ENCODE peak calls at places on chromosomes 13 and 19, in six cellular contexts. F is CD8-positive, alpha-beta T cell; V is heart left ventricle; T is RWPE2; G is ovary; X is neural progenitor cell. K is an unnamed sample. For H3K4me1, the result is how much of the 10 kb centered on the place peaks cover.

GRCh38 chr13:26743971-26744370 is 16.6 kb downstream of the GPR12 start:
- DNase-seq in X (peak), G (no peak), F (no peak), V (no peak), T (no peak), K (no peak)

GRCh38 chr13:97287047-97287383 is 64.9 kb downstream of the MBNL2 start:
- DNase-seq in T (no peak), G (no peak), F (no peak), X (no peak), V (no peak), K (no peak)

GRCh38 chr13:31885994-31886393 is 145.6 kb upstream of the FRY start:
- DNase-seq in X (peak), T (no peak), V (peak), G (no peak), F (no peak), K (peak)

GRCh38 chr19:50822661-50823208 is 852 bp downstream of the KLK1 start:
- DNase-seq in F (no peak), T (no peak), V (no peak), X (no peak), G (no peak), K (no peak)

GRCh38 chr19:31066385-31066784 is 282.9 kb downstream of the TSHZ3 start:
- DNase-seq in T (no peak), G (no peak), X (no peak), F (no peak), V (no peak), K (peak)

GRCh38 chr13:44259045-44260042 is 114.3 kb upstream of the SERP2 start:
- DNase-seq in X (no peak), T (no peak), V (no peak), G (peak), F (peak), K (no peak)

GRCh38 chr19:10615429-10616023 is 9.8 kb upstream of the SLC44A2 start:
- DNase-seq in F (no peak), T (no peak), V (no peak), X (no peak), G (no peak), K (no peak)

GRCh38 chr19:11496391-11497163 is 9.1 kb downstream of the ZNF653 start:
- DNase-seq in X (peak), T (no peak), V (no peak), G (peak), F (peak), K (peak)

GRCh38 chr13:27132538-27132937 is 39.1 kb downstream of the USP12 start:
- DNase-seq in V (no peak), X (no peak), F (no peak), G (no peak), T (no peak), K (no peak)

GRCh38 chr19:54114340-54114826 is 1.1 kb downstream of the TFPT start:
- DNase-seq in T (no peak), V (peak), F (peak), X (peak), G (no peak), K (no peak)

GRCh38 chr13:95568131-95568530 is 15.6 kb downstream of the CLDN10 start:
- DNase-seq in G (no peak), V (no peak), T (no peak), X (no peak), F (no peak), K (no peak)

GRCh38 chr19:55319786-55320185 is 5.4 kb downstream of the TMEM150B start:
- DNase-seq in T (no peak), V (no peak), G (peak), X (peak), F (no peak), K (peak)

GRCh38 chr19:49557641-49558325 is 22.6 kb downstream of the NOSIP start:
- DNase-seq in X (no peak), V (no peak), G (no peak), F (no peak), T (no peak), K (no peak)

GRCh38 chr19:566844-567243 is 5.6 kb upstream of the BSG start:
- DNase-seq in V (no peak), F (no peak), X (no peak), T (no peak), G (no peak), K (no peak)

GRCh38 chr13:99425485-99426341 is 75.6 kb upstream of the TM9SF2 start:
- DNase-seq in V (no peak), G (no peak), T (no peak), F (peak), X (no peak), K (peak)

GRCh38 chr13:66519259-66519658 is 710.9 kb downstream of the PCDH9 start:
- DNase-seq in V (no peak), F (no peak), T (no peak), G (no peak), X (no peak), K (no peak)

GRCh38 chr13:24997367-24997967 is 98.5 kb upstream of the PABPC3 start:
- DNase-seq in X (peak), T (no peak), G (no peak), F (no peak), V (no peak), K (no peak)

GRCh38 chr19:7340959-7341837 is 7.5 kb upstream of the ARHGEF18 start:
- DNase-seq in G (peak), V (peak), X (peak), F (peak), T (no peak), K (peak)

GRCh38 chr19:39934584-39935233 is at the start of gene FCGBP:
- DNase-seq in V (no peak), X (no peak), F (no peak), G (no peak), T (no peak), K (no peak)

GRCh38 chr19:39936622-39937021 is 2.2 kb upstream of the FCGBP start:
- DNase-seq in G (no peak), X (no peak), V (no peak), T (no peak), F (no peak), K (no peak)

GRCh38 chr19:39937094-39937493 is 2.7 kb upstream of the FCGBP start:
- DNase-seq in T (no peak), G (no peak), F (peak), V (no peak), X (no peak), K (no peak)

GRCh38 chr19:39936020-39936419 is 1.6 kb upstream of the FCGBP start:
- DNase-seq in X (no peak), G (no peak), V (no peak), T (no peak), F (no peak), K (no peak)

DNA sequence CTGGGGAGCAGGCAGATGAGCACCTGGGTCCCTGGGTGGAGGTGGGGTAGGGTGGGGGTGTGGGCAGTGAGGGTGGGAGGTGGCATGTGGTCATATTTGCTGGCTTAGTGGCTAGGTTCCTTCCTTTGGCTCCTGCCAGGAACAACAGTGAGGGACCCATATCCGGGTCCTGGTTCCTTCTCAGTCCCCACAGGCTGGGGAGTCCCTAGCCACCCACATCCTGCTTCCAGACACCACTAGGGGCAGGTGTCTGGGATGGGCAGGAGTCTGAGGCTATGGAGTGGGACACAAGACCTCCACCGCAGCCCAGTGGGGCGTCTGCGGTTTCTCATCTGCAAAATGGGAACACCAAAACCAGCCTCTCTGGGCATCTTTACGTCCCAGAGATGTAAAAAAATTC is 828 bp upstream of the FCGBP start:
- DNase-seq in F (no peak), X (no peak), G (no peak), V (no peak), T (no peak), K (no peak)
- TF ChIP-seq CTCF in F (no peak), X (no peak), G (no peak), V (no peak), T (no peak), K (no peak)

GRCh38 chr13:110347088-110347487 is 40.0 kb downstream of the COL4A2 start:
- DNase-seq in F (no peak), T (no peak), G (no peak), V (no peak), X (no peak), K (no peak)
- H3K4me1 ChIP-seq in F (under half), T (half or more), G (under half), V (half or more), X (under half), K (under half)

GRCh38 chr19:17248011-17248776 is 2.5 kb upstream of the NR2F6 start:
- DNase-seq in X (peak), F (no peak), G (no peak), T (no peak), V (no peak), K (no peak)
- H3K27ac ChIP-seq in X (no peak), F (no peak), G (no peak), T (peak), V (no peak), K (no peak)

DNA sequence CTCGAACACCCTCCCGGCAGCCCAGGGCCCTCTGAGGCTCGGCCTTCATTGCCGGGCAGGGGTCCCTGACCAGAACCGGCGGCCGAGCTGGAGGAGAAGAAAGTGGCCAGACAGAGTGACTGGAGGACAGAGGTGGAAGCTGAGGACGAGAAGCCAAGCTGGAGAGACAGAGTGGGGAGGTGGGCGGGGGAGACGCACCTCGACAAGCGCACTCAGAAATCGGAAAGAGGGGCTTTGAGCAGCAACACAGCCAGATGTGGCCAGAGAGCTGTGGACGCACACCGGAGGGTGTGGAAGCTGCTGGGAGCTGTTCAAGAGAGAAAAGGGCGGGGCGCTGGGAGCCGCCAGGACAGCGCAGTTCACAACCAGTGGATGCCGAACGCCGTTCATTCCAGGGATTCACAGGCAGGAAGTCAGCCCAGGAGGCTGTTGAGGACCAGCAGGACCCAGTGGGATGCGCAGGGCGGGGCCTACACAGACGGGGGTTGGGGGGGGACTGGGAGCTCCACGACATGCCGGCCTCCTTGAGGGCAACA is 28.2 kb upstream of the C13orf46 start:
- DNase-seq in V (no peak), F (no peak), G (no peak), X (peak), T (peak), K (no peak)
- TF ChIP-seq CTCF in V (no peak), F (no peak), G (no peak), X (no peak), T (no peak), K (no peak)

DNA sequence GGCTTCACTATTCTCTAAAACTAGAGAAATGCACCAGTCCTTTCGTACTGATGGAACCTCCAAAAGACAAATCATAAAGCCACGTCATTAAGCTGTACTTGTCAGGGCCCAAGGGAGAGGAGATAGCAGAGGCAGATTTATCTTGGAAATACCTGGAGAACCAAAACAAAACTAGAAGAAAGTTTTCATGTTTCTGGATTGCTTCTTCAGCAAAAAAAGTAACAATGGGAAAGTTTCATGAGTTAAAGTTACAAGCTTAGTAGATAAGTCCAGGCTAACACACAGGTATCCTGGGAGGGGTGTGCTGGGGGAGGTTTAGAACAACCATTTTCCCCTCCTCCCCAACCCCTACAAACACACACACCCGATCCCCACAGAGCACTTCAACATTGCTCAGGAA is 21.6 kb downstream of the RANBP3 start:
- DNase-seq in V (no peak), X (no peak), T (no peak), G (no peak), F (no peak), K (no peak)
- H3K4me1 ChIP-seq in V (half or more), X (half or more), T (under half), G (under half), F (half or more), K (half or more)

DNA sequence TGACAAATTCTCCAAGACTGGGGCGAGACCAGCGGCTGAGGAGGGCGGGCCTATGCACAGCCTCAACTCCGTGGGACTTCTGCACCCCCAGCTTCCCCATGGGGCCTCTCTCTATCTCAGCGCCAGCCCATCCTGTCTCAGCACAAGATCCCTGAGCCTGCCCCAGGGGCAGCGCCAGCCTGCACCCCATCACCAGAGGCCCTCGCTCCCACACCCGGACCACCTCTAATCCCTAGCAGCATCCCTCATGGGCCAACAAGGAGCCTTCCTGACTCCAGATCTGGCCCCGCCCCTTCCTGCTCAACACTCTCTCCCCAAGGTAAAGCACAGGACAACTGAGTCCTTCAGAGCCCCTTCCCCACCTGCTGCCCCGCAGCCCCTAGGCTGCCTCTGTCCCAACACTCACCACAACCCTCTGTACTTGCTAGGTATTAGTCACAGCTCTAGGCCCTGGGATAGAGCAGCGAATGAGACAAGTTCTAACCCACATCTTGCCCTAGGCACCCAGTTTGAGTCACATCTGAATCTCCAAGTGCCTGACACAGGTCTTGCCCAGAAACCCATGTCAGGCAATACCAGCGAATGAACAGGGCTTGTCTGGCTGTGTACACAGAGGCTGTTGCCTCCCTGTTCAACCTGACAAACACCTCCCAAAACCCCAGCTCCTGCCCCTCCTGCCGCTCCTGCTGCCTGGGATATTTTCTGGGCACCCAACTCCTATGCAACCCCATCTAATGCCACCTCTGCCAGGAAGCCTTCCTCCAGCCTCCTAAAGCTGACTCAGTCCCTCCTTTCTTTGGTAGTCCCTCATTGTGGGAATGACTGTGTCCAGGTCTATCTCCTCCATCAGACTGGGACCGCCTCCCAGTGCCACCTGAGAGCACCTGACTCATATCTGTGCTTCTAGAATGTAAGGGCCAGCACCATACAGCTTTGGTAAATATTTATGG is 18.6 kb downstream of the GRIK5 start:
- DNase-seq in X (no peak), G (no peak), V (no peak), F (no peak), T (peak), K (no peak)
- H3K27ac ChIP-seq in X (no peak), G (no peak), V (no peak), F (no peak), T (peak), K (no peak)

DNA sequence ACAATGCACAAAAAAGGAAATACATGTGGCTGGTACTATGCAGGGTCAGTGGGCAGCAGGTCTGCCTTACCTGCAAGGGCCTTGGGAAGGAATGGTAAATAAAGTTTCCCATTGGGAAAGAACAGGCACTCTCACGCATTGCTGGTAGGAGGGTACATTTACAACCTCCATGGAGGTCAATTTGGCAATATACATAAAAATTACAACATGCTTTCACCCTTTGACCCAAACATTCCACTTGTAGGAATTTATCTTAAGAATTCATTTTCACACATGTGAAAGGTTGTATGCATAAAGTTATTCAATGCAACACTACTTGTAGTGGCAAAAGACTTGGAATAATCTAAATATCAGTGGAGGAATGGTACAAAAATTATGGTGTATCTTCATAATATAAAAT is 216.4 kb downstream of the DLEU7 start:
- DNase-seq in F (no peak), V (no peak), T (no peak), G (no peak), X (no peak), K (no peak)
- TF ChIP-seq CTCF in F (no peak), V (no peak), T (no peak), G (no peak), X (no peak), K (no peak)

GRCh38 chr13:51728972-51729371 is 75.0 kb downstream of the DHRS12 start:
- DNase-seq in X (no peak), F (no peak), V (no peak), G (no peak), T (no peak), K (no peak)
- H3K4me1 ChIP-seq in X (under half), F (under half), V (half or more), G (under half), T (under half), K (under half)

GRCh38 chr13:46948338-46948737 is 51.5 kb upstream of the HTR2A start:
- DNase-seq in G (no peak), X (no peak), V (no peak), T (no peak), F (no peak), K (no peak)

GRCh38 chr13:46949211-46949610 is 52.4 kb upstream of the HTR2A start:
- DNase-seq in G (no peak), T (no peak), F (no peak), V (no peak), X (no peak), K (no peak)

GRCh38 chr13:46951516-46951915 is 54.7 kb upstream of the HTR2A start:
- DNase-seq in V (no peak), F (no peak), G (no peak), X (no peak), T (peak), K (no peak)

GRCh38 chr13:46947425-46948191 is 50.8 kb upstream of the HTR2A start:
- DNase-seq in G (no peak), V (no peak), F (no peak), T (no peak), X (no peak), K (no peak)

DNA sequence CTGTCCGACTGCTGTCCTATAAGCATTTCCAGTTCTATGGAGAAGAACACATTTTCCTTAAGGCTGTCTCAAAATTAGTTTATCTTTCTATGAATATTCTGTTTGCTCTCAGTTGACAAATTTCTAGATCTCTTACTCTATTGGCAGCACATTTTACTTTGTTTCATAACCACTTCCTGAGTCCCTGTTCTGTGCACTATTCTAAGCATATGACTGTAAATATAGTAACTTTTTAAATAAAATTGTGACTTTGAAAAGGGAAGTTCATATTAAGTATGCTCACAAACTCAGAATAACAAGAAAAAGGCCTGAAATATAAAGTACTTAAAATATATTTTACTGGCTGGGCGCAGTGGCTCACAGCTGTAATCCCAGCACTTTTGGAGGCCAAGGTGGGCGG is 56.5 kb upstream of the HTR2A start:
- DNase-seq in G (no peak), X (no peak), F (no peak), V (no peak), T (no peak), K (no peak)
- H3K27ac ChIP-seq in G (no peak), X (no peak), F (no peak), V (no peak), T (no peak), K (no peak)

DNA sequence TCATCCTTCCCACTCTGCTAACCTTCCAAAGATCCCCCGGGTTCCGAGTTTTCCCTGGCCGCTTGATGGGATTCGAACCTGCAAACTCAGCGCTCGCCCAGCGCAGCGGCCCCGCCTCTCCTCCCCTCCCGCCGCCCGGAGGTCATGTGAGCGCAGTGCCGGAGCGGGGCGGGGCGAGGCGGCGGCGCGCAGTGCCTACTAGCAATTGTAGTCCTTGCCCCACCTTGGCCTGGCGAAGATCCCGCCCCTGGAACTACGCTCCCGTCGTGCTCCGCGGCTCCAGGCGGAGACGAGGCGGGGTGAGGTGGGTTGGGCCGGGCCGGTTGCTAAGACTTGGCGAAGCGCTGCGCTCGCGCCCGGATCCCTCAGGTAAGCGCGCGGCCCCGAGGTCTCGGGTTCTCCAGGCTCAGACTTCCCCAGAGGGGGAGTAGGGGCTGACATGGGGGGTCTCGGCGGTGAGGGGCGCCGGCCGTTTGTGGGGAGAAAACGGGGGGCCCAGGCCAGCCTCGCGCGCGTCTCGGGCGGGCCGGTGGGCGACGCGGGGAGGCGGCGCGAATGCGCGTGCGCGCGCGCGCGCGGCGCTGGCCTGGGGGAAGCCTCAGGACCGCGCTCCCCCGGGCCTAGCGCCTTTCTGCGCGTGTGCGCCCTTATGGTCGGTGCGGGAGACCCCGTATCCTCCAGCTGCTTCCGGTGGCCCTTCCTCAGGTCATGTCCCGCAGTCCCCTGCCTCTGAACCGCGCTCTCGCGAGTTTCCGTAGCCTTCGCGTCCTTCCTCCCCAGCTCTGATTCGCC is at the start of the genes ADAT3 and SCAMP4:
- DNase-seq in X (peak), F (peak), V (peak), T (peak), G (peak), K (peak)
- TF ChIP-seq CTCF in X (no peak), F (no peak), V (no peak), T (no peak), G (no peak), K (no peak)

K was measured in thyroid gland.